ENCODE peak calls at places on chromosomes 7 and 10, in ten cellular contexts. One of them, this sample, is unnamed.

GRCh38 chr7:101984997-101985645 is 167.7 kb downstream of the CUX1 start:
- DNase-seq in stomach: no peak
- DNase-seq in fibroblast of lung: no peak
- DNase-seq in dorsolateral prefrontal cortex: no peak
- DNase-seq in foreskin fibroblast: no peak
- DNase-seq in body of pancreas: no peak
- DNase-seq in lower lobe of right lung: no peak
- DNase-seq in HCT116: no peak
- DNase-seq in SK-N-SH: peak; percentile 39
- DNase-seq in AG09309: no peak
- DNase-seq in this sample: no peak

GRCh38 chr10:115947104-115947503 is 325.9 kb downstream of the GFRA1 start:
- DNase-seq in HCT116: no peak
- DNase-seq in foreskin fibroblast: no peak
- DNase-seq in body of pancreas: no peak
- DNase-seq in dorsolateral prefrontal cortex: no peak
- DNase-seq in SK-N-SH: no peak
- DNase-seq in stomach: no peak
- DNase-seq in lower lobe of right lung: no peak
- DNase-seq in AG09309: peak; percentile 47
- DNase-seq in fibroblast of lung: peak; percentile 84
- DNase-seq in this sample: peak; percentile 60

GRCh38 chr7:6640246-6640721 is 3.2 kb downstream of the ZNF316 start:
- DNase-seq in body of pancreas: no peak
- DNase-seq in stomach: no peak
- DNase-seq in foreskin fibroblast: peak; percentile 80
- DNase-seq in dorsolateral prefrontal cortex: no peak
- DNase-seq in SK-N-SH: no peak
- DNase-seq in fibroblast of lung: peak; percentile 29
- DNase-seq in lower lobe of right lung: no peak
- DNase-seq in AG09309: no peak
- DNase-seq in HCT116: no peak
- DNase-seq in this sample: peak; percentile 47

GRCh38 chr10:49292565-49293207 is 6.3 kb upstream of the C10orf71 start:
- DNase-seq in body of pancreas: no peak
- DNase-seq in SK-N-SH: no peak
- DNase-seq in stomach: no peak
- DNase-seq in AG09309: no peak
- DNase-seq in dorsolateral prefrontal cortex: no peak
- DNase-seq in foreskin fibroblast: no peak
- DNase-seq in HCT116: no peak
- DNase-seq in lower lobe of right lung: no peak
- DNase-seq in fibroblast of lung: no peak
- DNase-seq in this sample: no peak

GRCh38 chr7:6071406-6071805 is 40.2 kb downstream of the ANKRD61 start:
- DNase-seq in SK-N-SH: no peak
- DNase-seq in foreskin fibroblast: no peak
- DNase-seq in HCT116: no peak
- DNase-seq in body of pancreas: no peak
- DNase-seq in lower lobe of right lung: no peak
- DNase-seq in AG09309: no peak
- DNase-seq in dorsolateral prefrontal cortex: no peak
- DNase-seq in fibroblast of lung: no peak
- DNase-seq in stomach: no peak
- DNase-seq in this sample: no peak

GRCh38 chr7:100486753-100487446 is 3.2 kb downstream of the NYAP1 start:
- DNase-seq in fibroblast of lung: peak; percentile 36
- DNase-seq in lower lobe of right lung: no peak
- DNase-seq in HCT116: no peak
- DNase-seq in body of pancreas: no peak
- DNase-seq in SK-N-SH: peak; percentile 36
- DNase-seq in foreskin fibroblast: no peak
- DNase-seq in dorsolateral prefrontal cortex: no peak
- DNase-seq in AG09309: no peak
- DNase-seq in stomach: no peak
- DNase-seq in this sample: no peak

GRCh38 chr7:127107601-127108007 is 145.1 kb downstream of the GRM8 start:
- DNase-seq in AG09309: no peak
- DNase-seq in dorsolateral prefrontal cortex: no peak
- DNase-seq in body of pancreas: peak; percentile 63
- DNase-seq in HCT116: peak; percentile 33
- DNase-seq in SK-N-SH: peak; percentile 45
- DNase-seq in foreskin fibroblast: no peak
- DNase-seq in lower lobe of right lung: no peak
- DNase-seq in fibroblast of lung: peak; percentile 31
- DNase-seq in stomach: peak; percentile 36
- DNase-seq in this sample: peak; percentile 64

GRCh38 chr10:127907411-127908105 is 655 bp downstream of the PTPRE start:
- DNase-seq in fibroblast of lung: peak; percentile 76
- DNase-seq in stomach: peak; percentile 47
- DNase-seq in foreskin fibroblast: peak; percentile 21
- DNase-seq in HCT116: no peak
- DNase-seq in SK-N-SH: peak; percentile 67
- DNase-seq in lower lobe of right lung: peak; percentile 68
- DNase-seq in AG09309: peak; percentile 55
- DNase-seq in body of pancreas: no peak
- DNase-seq in dorsolateral prefrontal cortex: no peak
- DNase-seq in this sample: peak; percentile 58

GRCh38 chr7:44163591-44163990 is 22.5 kb upstream of the MYL7 start:
- DNase-seq in body of pancreas: no peak
- DNase-seq in fibroblast of lung: peak; percentile 96
- DNase-seq in stomach: no peak
- DNase-seq in HCT116: no peak
- DNase-seq in foreskin fibroblast: peak; percentile 88
- DNase-seq in SK-N-SH: no peak
- DNase-seq in lower lobe of right lung: no peak
- DNase-seq in AG09309: peak; percentile 91
- DNase-seq in dorsolateral prefrontal cortex: no peak
- DNase-seq in this sample: peak; percentile 73

GRCh38 chr10:52208394-52208793 is 105.7 kb upstream of the DKK1 start:
- DNase-seq in AG09309: no peak
- DNase-seq in SK-N-SH: no peak
- DNase-seq in stomach: no peak
- DNase-seq in body of pancreas: no peak
- DNase-seq in dorsolateral prefrontal cortex: no peak
- DNase-seq in HCT116: no peak
- DNase-seq in foreskin fibroblast: no peak
- DNase-seq in fibroblast of lung: no peak
- DNase-seq in lower lobe of right lung: no peak
- DNase-seq in this sample: no peak

GRCh38 chr10:60943372-60944158 is 420 bp downstream of the RHOBTB1 start:
- DNase-seq in stomach: peak; percentile 66
- DNase-seq in lower lobe of right lung: peak; percentile 83
- DNase-seq in foreskin fibroblast: no peak
- DNase-seq in AG09309: no peak
- DNase-seq in fibroblast of lung: peak; percentile 57
- DNase-seq in dorsolateral prefrontal cortex: peak; percentile 71
- DNase-seq in SK-N-SH: peak; percentile 78
- DNase-seq in HCT116: peak; percentile 3
- DNase-seq in body of pancreas: peak; percentile 71
- DNase-seq in this sample: peak; percentile 70

GRCh38 chr7:131336956-131337355 is 9.3 kb downstream of the MKLN1 start:
- DNase-seq in AG09309: no peak
- DNase-seq in lower lobe of right lung: no peak
- DNase-seq in body of pancreas: no peak
- DNase-seq in foreskin fibroblast: no peak
- DNase-seq in stomach: no peak
- DNase-seq in HCT116: peak; percentile 22
- DNase-seq in SK-N-SH: no peak
- DNase-seq in dorsolateral prefrontal cortex: no peak
- DNase-seq in fibroblast of lung: no peak
- DNase-seq in this sample: peak; percentile 37

GRCh38 chr7:75072978-75073282 is 672 bp downstream of the RCC1L start:
- DNase-seq in lower lobe of right lung: no peak
- DNase-seq in dorsolateral prefrontal cortex: no peak
- DNase-seq in stomach: no peak
- DNase-seq in HCT116: no peak
- DNase-seq in fibroblast of lung: no peak
- DNase-seq in foreskin fibroblast: no peak
- DNase-seq in AG09309: no peak
- DNase-seq in SK-N-SH: no peak
- DNase-seq in body of pancreas: no peak
- DNase-seq in this sample: no peak

GRCh38 chr10:27783660-27784059 is 38.0 kb upstream of the MKX start:
- DNase-seq in SK-N-SH: no peak
- DNase-seq in body of pancreas: peak; percentile 21
- DNase-seq in foreskin fibroblast: peak; percentile 4
- DNase-seq in AG09309: peak; percentile 60
- DNase-seq in lower lobe of right lung: no peak
- DNase-seq in stomach: no peak
- DNase-seq in HCT116: peak; percentile 81
- DNase-seq in fibroblast of lung: peak; percentile 66
- DNase-seq in dorsolateral prefrontal cortex: no peak
- DNase-seq in this sample: peak; percentile 11
- TF ChIP-seq CTCF in SK-N-SH: peak; percentile 21
- TF ChIP-seq CTCF in body of pancreas: no peak
- TF ChIP-seq CTCF in foreskin fibroblast: peak; percentile 56
- TF ChIP-seq CTCF in AG09309: peak; percentile 83
- TF ChIP-seq CTCF in lower lobe of right lung: no peak
- TF ChIP-seq CTCF in stomach: no peak
- TF ChIP-seq CTCF in HCT116: peak; percentile 71
- TF ChIP-seq CTCF in fibroblast of lung: no peak
- TF ChIP-seq CTCF in dorsolateral prefrontal cortex: no peak
- TF ChIP-seq CTCF in this sample: peak; percentile 1

DNA sequence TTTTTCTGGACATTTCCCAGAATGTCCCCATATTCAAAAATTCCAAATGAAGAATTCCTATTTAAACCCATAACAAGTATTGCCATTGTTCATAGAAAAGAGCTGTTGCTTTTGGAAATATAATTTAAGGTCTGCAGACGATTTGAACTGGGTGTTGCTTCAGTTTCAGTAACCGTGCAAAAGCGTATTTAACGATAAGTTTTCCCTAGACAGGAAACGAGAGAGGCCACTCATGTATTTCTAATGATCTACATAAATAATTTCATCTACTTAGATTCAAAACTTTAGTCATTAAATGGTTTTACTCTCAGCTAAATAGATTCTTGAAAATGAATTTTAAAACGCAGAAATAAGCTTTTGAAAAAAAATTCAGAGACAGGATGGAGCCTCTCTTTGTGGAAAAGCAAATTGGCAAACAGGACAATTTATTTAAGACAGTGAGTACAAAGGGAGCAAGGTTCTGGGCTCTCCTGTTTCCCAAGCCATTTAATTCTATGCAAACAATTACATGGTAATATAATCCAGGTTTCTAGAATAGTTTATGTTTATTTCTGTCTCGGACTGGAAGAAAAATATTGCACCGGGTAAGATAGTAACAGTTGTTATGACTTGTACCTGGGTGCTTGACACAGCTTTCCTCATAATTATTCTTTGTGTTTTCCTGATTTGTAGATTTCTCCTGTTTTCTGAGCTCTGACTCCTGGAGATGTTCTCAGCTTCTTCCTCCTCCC is 263.0 kb downstream of the BAMBI start:
- DNase-seq in dorsolateral prefrontal cortex: no peak
- DNase-seq in HCT116: no peak
- DNase-seq in stomach: no peak
- DNase-seq in fibroblast of lung: no peak
- DNase-seq in AG09309: no peak
- DNase-seq in SK-N-SH: no peak
- DNase-seq in body of pancreas: no peak
- DNase-seq in lower lobe of right lung: no peak
- DNase-seq in foreskin fibroblast: no peak
- DNase-seq in this sample: no peak
- H3K4me3 ChIP-seq in dorsolateral prefrontal cortex: no peak overlapping the region
- H3K4me3 ChIP-seq in HCT116: no peak overlapping the region
- H3K4me3 ChIP-seq in stomach: no peak overlapping the region
- H3K4me3 ChIP-seq in fibroblast of lung: no peak overlapping the region
- H3K4me3 ChIP-seq in AG09309: no peak overlapping the region
- H3K4me3 ChIP-seq in SK-N-SH: no peak overlapping the region
- H3K4me3 ChIP-seq in body of pancreas: no peak overlapping the region
- H3K4me3 ChIP-seq in lower lobe of right lung: no peak overlapping the region
- H3K4me3 ChIP-seq in foreskin fibroblast: no peak overlapping the region
- H3K4me3 ChIP-seq in this sample: no peak overlapping the region

GRCh38 chr7:152366662-152367061 is 69.1 kb downstream of the KMT2C start:
- DNase-seq in dorsolateral prefrontal cortex: no peak
- DNase-seq in SK-N-SH: no peak
- DNase-seq in AG09309: no peak
- DNase-seq in HCT116: no peak
- DNase-seq in body of pancreas: no peak
- DNase-seq in foreskin fibroblast: no peak
- DNase-seq in fibroblast of lung: peak; percentile 24
- DNase-seq in stomach: peak; percentile 39
- DNase-seq in lower lobe of right lung: no peak
- DNase-seq in this sample: peak; percentile 16

GRCh38 chr7:152362128-152362926 is 73.5 kb downstream of the KMT2C start:
- DNase-seq in lower lobe of right lung: no peak
- DNase-seq in dorsolateral prefrontal cortex: no peak
- DNase-seq in fibroblast of lung: no peak
- DNase-seq in foreskin fibroblast: no peak
- DNase-seq in body of pancreas: no peak
- DNase-seq in stomach: no peak
- DNase-seq in SK-N-SH: no peak
- DNase-seq in AG09309: no peak
- DNase-seq in HCT116: no peak
- DNase-seq in this sample: no peak

GRCh38 chr7:152367170-152367569 is 68.6 kb downstream of the KMT2C start:
- DNase-seq in HCT116: no peak
- DNase-seq in AG09309: no peak
- DNase-seq in SK-N-SH: no peak
- DNase-seq in body of pancreas: no peak
- DNase-seq in foreskin fibroblast: no peak
- DNase-seq in lower lobe of right lung: no peak
- DNase-seq in stomach: no peak
- DNase-seq in dorsolateral prefrontal cortex: no peak
- DNase-seq in fibroblast of lung: no peak
- DNase-seq in this sample: no peak

GRCh38 chr7:152365982-152366603 is 69.7 kb downstream of the KMT2C start:
- DNase-seq in AG09309: no peak
- DNase-seq in foreskin fibroblast: no peak
- DNase-seq in body of pancreas: no peak
- DNase-seq in fibroblast of lung: no peak
- DNase-seq in stomach: no peak
- DNase-seq in HCT116: no peak
- DNase-seq in SK-N-SH: no peak
- DNase-seq in dorsolateral prefrontal cortex: no peak
- DNase-seq in lower lobe of right lung: no peak
- DNase-seq in this sample: no peak

GRCh38 chr7:152363798-152364197 is 72.0 kb downstream of the KMT2C start:
- DNase-seq in SK-N-SH: no peak
- DNase-seq in AG09309: no peak
- DNase-seq in HCT116: no peak
- DNase-seq in body of pancreas: no peak
- DNase-seq in lower lobe of right lung: no peak
- DNase-seq in foreskin fibroblast: no peak
- DNase-seq in fibroblast of lung: no peak
- DNase-seq in stomach: no peak
- DNase-seq in dorsolateral prefrontal cortex: no peak
- DNase-seq in this sample: no peak
- TF ChIP-seq CTCF in SK-N-SH: no peak
- TF ChIP-seq CTCF in AG09309: no peak
- TF ChIP-seq CTCF in HCT116: no peak
- TF ChIP-seq CTCF in body of pancreas: no peak
- TF ChIP-seq CTCF in lower lobe of right lung: no peak
- TF ChIP-seq CTCF in foreskin fibroblast: no peak
- TF ChIP-seq CTCF in fibroblast of lung: no peak
- TF ChIP-seq CTCF in stomach: no peak
- TF ChIP-seq CTCF in dorsolateral prefrontal cortex: no peak
- TF ChIP-seq CTCF in this sample: no peak

DNA sequence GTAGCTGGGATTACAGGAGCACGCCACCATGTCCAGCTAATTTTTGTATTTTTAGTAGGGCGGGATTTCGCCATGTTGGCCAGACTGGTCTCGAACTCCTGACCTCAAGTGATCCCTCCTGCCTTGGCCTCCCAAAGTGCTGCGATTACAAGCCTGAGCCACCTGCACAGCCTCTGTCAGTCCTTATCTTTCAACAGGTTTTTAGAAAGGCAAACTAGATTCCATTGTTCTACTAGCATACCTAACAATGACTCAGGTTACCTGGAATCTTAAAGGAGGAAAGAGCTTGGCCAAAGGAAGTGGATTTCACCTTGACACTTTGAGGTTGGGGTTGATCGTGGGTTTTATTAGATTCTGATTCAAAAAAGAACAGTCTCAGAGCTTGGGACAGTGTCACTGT is 3.2 kb downstream of the ABCC2 start:
- DNase-seq in foreskin fibroblast: no peak
- DNase-seq in lower lobe of right lung: no peak
- DNase-seq in dorsolateral prefrontal cortex: no peak
- DNase-seq in stomach: no peak
- DNase-seq in HCT116: no peak
- DNase-seq in body of pancreas: no peak
- DNase-seq in SK-N-SH: no peak
- DNase-seq in fibroblast of lung: no peak
- DNase-seq in AG09309: no peak
- DNase-seq in this sample: no peak
- H3K4me3 ChIP-seq in foreskin fibroblast: no peak overlapping the region
- H3K4me3 ChIP-seq in lower lobe of right lung: no peak overlapping the region
- H3K4me3 ChIP-seq in dorsolateral prefrontal cortex: no peak overlapping the region
- H3K4me3 ChIP-seq in stomach: no peak overlapping the region
- H3K4me3 ChIP-seq in HCT116: no peak overlapping the region
- H3K4me3 ChIP-seq in body of pancreas: no peak overlapping the region
- H3K4me3 ChIP-seq in SK-N-SH: no peak overlapping the region
- H3K4me3 ChIP-seq in fibroblast of lung: no peak overlapping the region
- H3K4me3 ChIP-seq in AG09309: no peak overlapping the region
- H3K4me3 ChIP-seq in this sample: no peak overlapping the region